ENCODE peak calls at places on chromosome 21, in five cellular contexts. One of them, this sample, is unnamed.

GRCh38 chr21:14562959-14563358 is 16.8 kb upstream of the SAMSN1 start:
- DNase-seq in hypothalamus: no peak
- DNase-seq in spleen: no peak
- DNase-seq in cerebellar nuclear complex: no peak
- DNase-seq in stimulated activated CD4-positive, alpha-beta T cell treated with anti-CD3 and anti-CD28 coated beads, Interleukin-4, amount 100 ng/mL, for 24 hours: no peak
- DNase-seq in this sample: no peak

GRCh38 chr21:41707231-41707988 is 59.4 kb downstream of the RIPK4 start:
- DNase-seq in spleen: no peak
- DNase-seq in stimulated activated CD4-positive, alpha-beta T cell treated with anti-CD3 and anti-CD28 coated beads, Interleukin-4, amount 100 ng/mL, for 24 hours: no peak
- DNase-seq in hypothalamus: no peak
- DNase-seq in cerebellar nuclear complex: no peak
- DNase-seq in this sample: no peak

GRCh38 chr21:41615613-41616012 is 107.7 kb upstream of the TMPRSS2 start:
- DNase-seq in stimulated activated CD4-positive, alpha-beta T cell treated with anti-CD3 and anti-CD28 coated beads, Interleukin-4, amount 100 ng/mL, for 24 hours: no peak
- DNase-seq in spleen: no peak
- DNase-seq in hypothalamus: no peak
- DNase-seq in cerebellar nuclear complex: no peak
- DNase-seq in this sample: no peak

GRCh38 chr21:42829954-42830353 is 49.4 kb downstream of the WDR4 start:
- DNase-seq in hypothalamus: no peak
- DNase-seq in cerebellar nuclear complex: no peak
- DNase-seq in spleen: peak
- DNase-seq in stimulated activated CD4-positive, alpha-beta T cell treated with anti-CD3 and anti-CD28 coated beads, Interleukin-4, amount 100 ng/mL, for 24 hours: no peak
- DNase-seq in this sample: no peak

GRCh38 chr21:27693376-27693775 is 726.5 kb upstream of the ADAMTS5 start:
- DNase-seq in hypothalamus: no peak
- DNase-seq in spleen: no peak
- DNase-seq in stimulated activated CD4-positive, alpha-beta T cell treated with anti-CD3 and anti-CD28 coated beads, Interleukin-4, amount 100 ng/mL, for 24 hours: no peak
- DNase-seq in cerebellar nuclear complex: no peak
- DNase-seq in this sample: no peak

GRCh38 chr21:42671778-42672593 is 18.6 kb downstream of the PDE9A start:
- DNase-seq in hypothalamus: no peak
- DNase-seq in cerebellar nuclear complex: no peak
- DNase-seq in stimulated activated CD4-positive, alpha-beta T cell treated with anti-CD3 and anti-CD28 coated beads, Interleukin-4, amount 100 ng/mL, for 24 hours: no peak
- DNase-seq in spleen: no peak
- DNase-seq in this sample: no peak

GRCh38 chr21:37380349-37381323 is 14.1 kb downstream of the DYRK1A start:
- DNase-seq in spleen: no peak
- DNase-seq in cerebellar nuclear complex: peak
- DNase-seq in stimulated activated CD4-positive, alpha-beta T cell treated with anti-CD3 and anti-CD28 coated beads, Interleukin-4, amount 100 ng/mL, for 24 hours: no peak
- DNase-seq in hypothalamus: no peak
- DNase-seq in this sample: no peak

GRCh38 chr21:32423320-32423719 is 10.8 kb downstream of the EVA1C start:
- DNase-seq in stimulated activated CD4-positive, alpha-beta T cell treated with anti-CD3 and anti-CD28 coated beads, Interleukin-4, amount 100 ng/mL, for 24 hours: no peak
- DNase-seq in hypothalamus: no peak
- DNase-seq in spleen: no peak
- DNase-seq in cerebellar nuclear complex: no peak
- DNase-seq in this sample: no peak

GRCh38 chr21:29423521-29423920 is 124.8 kb downstream of the BACH1 start:
- DNase-seq in spleen: no peak
- DNase-seq in cerebellar nuclear complex: no peak
- DNase-seq in stimulated activated CD4-positive, alpha-beta T cell treated with anti-CD3 and anti-CD28 coated beads, Interleukin-4, amount 100 ng/mL, for 24 hours: no peak
- DNase-seq in hypothalamus: no peak
- DNase-seq in this sample: no peak

GRCh38 chr21:37244506-37245083 is 22.5 kb downstream of the VPS26C start:
- DNase-seq in stimulated activated CD4-positive, alpha-beta T cell treated with anti-CD3 and anti-CD28 coated beads, Interleukin-4, amount 100 ng/mL, for 24 hours: no peak
- DNase-seq in spleen: no peak
- DNase-seq in hypothalamus: no peak
- DNase-seq in cerebellar nuclear complex: no peak
- DNase-seq in this sample: no peak

GRCh38 chr21:45450741-45451740 is 46.1 kb downstream of the COL18A1 start:
- DNase-seq in hypothalamus: no peak
- DNase-seq in spleen: peak
- DNase-seq in stimulated activated CD4-positive, alpha-beta T cell treated with anti-CD3 and anti-CD28 coated beads, Interleukin-4, amount 100 ng/mL, for 24 hours: no peak
- DNase-seq in cerebellar nuclear complex: no peak
- DNase-seq in this sample: peak

GRCh38 chr21:44943005-44943685 is 3.3 kb downstream of the SLX9 start:
- DNase-seq in spleen: peak
- DNase-seq in cerebellar nuclear complex: no peak
- DNase-seq in stimulated activated CD4-positive, alpha-beta T cell treated with anti-CD3 and anti-CD28 coated beads, Interleukin-4, amount 100 ng/mL, for 24 hours: no peak
- DNase-seq in hypothalamus: no peak
- DNase-seq in this sample: no peak

GRCh38 chr21:43300496-43301423 is 126.2 kb downstream of the SIK1 start:
- DNase-seq in stimulated activated CD4-positive, alpha-beta T cell treated with anti-CD3 and anti-CD28 coated beads, Interleukin-4, amount 100 ng/mL, for 24 hours: no peak
- DNase-seq in spleen: peak
- DNase-seq in hypothalamus: no peak
- DNase-seq in cerebellar nuclear complex: no peak
- DNase-seq in this sample: peak

GRCh38 chr21:44874240-44874496 is 678 bp upstream of the PTTG1IP start:
- DNase-seq in hypothalamus: no peak
- DNase-seq in spleen: no peak
- DNase-seq in stimulated activated CD4-positive, alpha-beta T cell treated with anti-CD3 and anti-CD28 coated beads, Interleukin-4, amount 100 ng/mL, for 24 hours: no peak
- DNase-seq in cerebellar nuclear complex: no peak
- DNase-seq in this sample: no peak

GRCh38 chr21:35414511-35415139 is 365.5 kb upstream of the RUNX1 start:
- DNase-seq in hypothalamus: no peak
- DNase-seq in cerebellar nuclear complex: no peak
- DNase-seq in spleen: no peak
- DNase-seq in stimulated activated CD4-positive, alpha-beta T cell treated with anti-CD3 and anti-CD28 coated beads, Interleukin-4, amount 100 ng/mL, for 24 hours: no peak
- DNase-seq in this sample: no peak

GRCh38 chr21:45982256-45982757 is 737 bp downstream of the COL6A1 start:
- DNase-seq in stimulated activated CD4-positive, alpha-beta T cell treated with anti-CD3 and anti-CD28 coated beads, Interleukin-4, amount 100 ng/mL, for 24 hours: no peak
- DNase-seq in cerebellar nuclear complex: no peak
- DNase-seq in spleen: peak
- DNase-seq in hypothalamus: no peak
- DNase-seq in this sample: no peak

GRCh38 chr21:35943752-35944151 is 116.6 kb downstream of the SETD4 start:
- DNase-seq in spleen: no peak
- DNase-seq in cerebellar nuclear complex: no peak
- DNase-seq in hypothalamus: no peak
- DNase-seq in stimulated activated CD4-positive, alpha-beta T cell treated with anti-CD3 and anti-CD28 coated beads, Interleukin-4, amount 100 ng/mL, for 24 hours: no peak
- DNase-seq in this sample: no peak

GRCh38 chr21:40587786-40588353 is 259.1 kb downstream of the DSCAM start:
- DNase-seq in stimulated activated CD4-positive, alpha-beta T cell treated with anti-CD3 and anti-CD28 coated beads, Interleukin-4, amount 100 ng/mL, for 24 hours: no peak
- DNase-seq in spleen: no peak
- DNase-seq in hypothalamus: no peak
- DNase-seq in cerebellar nuclear complex: no peak
- DNase-seq in this sample: no peak

GRCh38 chr21:28742527-28742926 is 250.2 kb downstream of the LTN1 start:
- DNase-seq in cerebellar nuclear complex: no peak
- DNase-seq in spleen: no peak
- DNase-seq in stimulated activated CD4-positive, alpha-beta T cell treated with anti-CD3 and anti-CD28 coated beads, Interleukin-4, amount 100 ng/mL, for 24 hours: no peak
- DNase-seq in hypothalamus: no peak
- DNase-seq in this sample: no peak

GRCh38 chr21:33071878-33072306 is 2.0 kb downstream of the OLIG1 start:
- DNase-seq in stimulated activated CD4-positive, alpha-beta T cell treated with anti-CD3 and anti-CD28 coated beads, Interleukin-4, amount 100 ng/mL, for 24 hours: no peak
- DNase-seq in spleen: no peak
- DNase-seq in cerebellar nuclear complex: no peak
- DNase-seq in hypothalamus: no peak
- DNase-seq in this sample: no peak

GRCh38 chr21:16993416-16994044 is 519.3 kb upstream of the CXADR start:
- DNase-seq in cerebellar nuclear complex: no peak
- DNase-seq in spleen: no peak
- DNase-seq in stimulated activated CD4-positive, alpha-beta T cell treated with anti-CD3 and anti-CD28 coated beads, Interleukin-4, amount 100 ng/mL, for 24 hours: no peak
- DNase-seq in hypothalamus: no peak
- DNase-seq in this sample: no peak

GRCh38 chr21:31509108-31510017 is 150.1 kb upstream of the SOD1 start:
- DNase-seq in spleen: no peak
- DNase-seq in hypothalamus: no peak
- DNase-seq in stimulated activated CD4-positive, alpha-beta T cell treated with anti-CD3 and anti-CD28 coated beads, Interleukin-4, amount 100 ng/mL, for 24 hours: peak
- DNase-seq in cerebellar nuclear complex: no peak
- DNase-seq in this sample: no peak

GRCh38 chr21:40243676-40244075 is 376.4 kb downstream of the PCP4 start:
- DNase-seq in hypothalamus: no peak
- DNase-seq in cerebellar nuclear complex: no peak
- DNase-seq in stimulated activated CD4-positive, alpha-beta T cell treated with anti-CD3 and anti-CD28 coated beads, Interleukin-4, amount 100 ng/mL, for 24 hours: no peak
- DNase-seq in spleen: no peak
- DNase-seq in this sample: no peak

GRCh38 chr21:37869661-37870060 is 46.6 kb downstream of the KCNJ6 start:
- DNase-seq in cerebellar nuclear complex: no peak
- DNase-seq in spleen: no peak
- DNase-seq in hypothalamus: no peak
- DNase-seq in stimulated activated CD4-positive, alpha-beta T cell treated with anti-CD3 and anti-CD28 coated beads, Interleukin-4, amount 100 ng/mL, for 24 hours: no peak
- DNase-seq in this sample: no peak

GRCh38 chr21:15850645-15851044 is 120.9 kb downstream of the USP25 start:
- DNase-seq in stimulated activated CD4-positive, alpha-beta T cell treated with anti-CD3 and anti-CD28 coated beads, Interleukin-4, amount 100 ng/mL, for 24 hours: no peak
- DNase-seq in cerebellar nuclear complex: no peak
- DNase-seq in spleen: no peak
- DNase-seq in hypothalamus: no peak
- DNase-seq in this sample: no peak

GRCh38 chr21:24829397-24829796 is 777.9 kb downstream of the MRPL39 start:
- DNase-seq in hypothalamus: no peak
- DNase-seq in stimulated activated CD4-positive, alpha-beta T cell treated with anti-CD3 and anti-CD28 coated beads, Interleukin-4, amount 100 ng/mL, for 24 hours: no peak
- DNase-seq in cerebellar nuclear complex: no peak
- DNase-seq in spleen: no peak
- DNase-seq in this sample: no peak

GRCh38 chr21:41678016-41678935 is 88.6 kb downstream of the RIPK4 start:
- DNase-seq in cerebellar nuclear complex: no peak
- DNase-seq in stimulated activated CD4-positive, alpha-beta T cell treated with anti-CD3 and anti-CD28 coated beads, Interleukin-4, amount 100 ng/mL, for 24 hours: no peak
- DNase-seq in spleen: peak
- DNase-seq in hypothalamus: no peak
- DNase-seq in this sample: no peak

GRCh38 chr21:33828083-33828482 is 87.5 kb downstream of the ATP5PO start:
- DNase-seq in stimulated activated CD4-positive, alpha-beta T cell treated with anti-CD3 and anti-CD28 coated beads, Interleukin-4, amount 100 ng/mL, for 24 hours: no peak
- DNase-seq in hypothalamus: no peak
- DNase-seq in spleen: no peak
- DNase-seq in cerebellar nuclear complex: peak
- DNase-seq in this sample: no peak

GRCh38 chr21:35051287-35051818 is 2.3 kb upstream of the RUNX1 start:
- DNase-seq in hypothalamus: peak
- DNase-seq in cerebellar nuclear complex: no peak
- DNase-seq in stimulated activated CD4-positive, alpha-beta T cell treated with anti-CD3 and anti-CD28 coated beads, Interleukin-4, amount 100 ng/mL, for 24 hours: peak
- DNase-seq in spleen: peak
- DNase-seq in this sample: peak

GRCh38 chr21:42231761-42232160 is 12.8 kb downstream of the ABCG1 start:
- DNase-seq in cerebellar nuclear complex: no peak
- DNase-seq in stimulated activated CD4-positive, alpha-beta T cell treated with anti-CD3 and anti-CD28 coated beads, Interleukin-4, amount 100 ng/mL, for 24 hours: no peak
- DNase-seq in spleen: peak
- DNase-seq in hypothalamus: no peak
- DNase-seq in this sample: no peak

GRCh38 chr21:46604975-46605758 is at the start of gene S100B:
- DNase-seq in hypothalamus: peak
- DNase-seq in cerebellar nuclear complex: no peak
- DNase-seq in spleen: no peak
- DNase-seq in stimulated activated CD4-positive, alpha-beta T cell treated with anti-CD3 and anti-CD28 coated beads, Interleukin-4, amount 100 ng/mL, for 24 hours: no peak
- DNase-seq in this sample: no peak

GRCh38 chr21:41256771-41257702 is 59.6 kb upstream of the FAM3B start:
- DNase-seq in hypothalamus: no peak
- DNase-seq in cerebellar nuclear complex: no peak
- DNase-seq in spleen: no peak
- DNase-seq in stimulated activated CD4-positive, alpha-beta T cell treated with anti-CD3 and anti-CD28 coated beads, Interleukin-4, amount 100 ng/mL, for 24 hours: no peak
- DNase-seq in this sample: no peak

This sample was measured in left ventricle myocardium inferior.